ENCODE peak calls at places on chromosomes 3 and 15, in seven cellular contexts. T is AG09309, U is activated B cell treated with CpG ODN at 0.5 μM for 24 hours, L is fibroblast of lung, O is cardiac fibroblast, H is omental fat pad, C is Panc1. G is an unnamed sample.
A peak's percentile ranks its signal among the peaks of the same experiment; 100 is the strongest.

GRCh38 chr15:45540531-45540930 is 18.0 kb upstream of the SLC30A4 start:
- DNase-seq in T (no peak), U (no peak), L (no peak), O (no peak), H (no peak), C (no peak), G (no peak)

GRCh38 chr15:95024388-95024787 is 793.0 kb downstream of the MCTP2 start:
- DNase-seq in T (no peak), U (no peak), L (peak; percentile 45), O (peak; percentile 65), H (no peak), C (no peak), G (no peak)

GRCh38 chr15:32784571-32784970 is 66.8 kb downstream of the GREM1 start:
- DNase-seq in T (no peak), U (no peak), L (peak; percentile 14), O (no peak), H (no peak), C (no peak), G (no peak)

GRCh38 chr3:172333042-172333377 is 115.2 kb downstream of the GHSR start:
- DNase-seq in T (no peak), U (no peak), L (no peak), O (no peak), H (no peak), C (no peak), G (no peak)

GRCh38 chr3:191301017-191301416 is 28.2 kb upstream of the CCDC50 start:
- DNase-seq in T (no peak), U (no peak), L (no peak), O (no peak), H (no peak), C (no peak), G (no peak)

GRCh38 chr3:123323781-123324180 is 122.0 kb downstream of the SEC22A start:
- DNase-seq in T (no peak), U (no peak), L (no peak), O (no peak), H (no peak), C (no peak), G (no peak)

GRCh38 chr3:179750720-179751328 is 98.0 kb downstream of the USP13 start:
- DNase-seq in T (no peak), U (no peak), L (peak; percentile 13), O (peak; percentile 48), H (no peak), C (no peak), G (no peak)

GRCh38 chr3:156604064-156604641 is 49.2 kb upstream of the SSR3 start:
- DNase-seq in T (no peak), U (no peak), L (no peak), O (no peak), H (no peak), C (no peak), G (no peak)

GRCh38 chr3:104367000-104367399 is 999.7 kb upstream of the ALCAM start:
- DNase-seq in T (no peak), U (no peak), L (no peak), O (no peak), H (no peak), C (no peak), G (no peak)

GRCh38 chr3:74537164-74537563 is 77.3 kb downstream of the CNTN3 start:
- DNase-seq in T (peak; percentile 66), U (no peak), L (peak; percentile 47), O (peak; percentile 87), H (no peak), C (no peak), G (no peak)

GRCh38 chr3:73883497-73883896 is 258.8 kb upstream of the PDZRN3 start:
- DNase-seq in T (no peak), U (no peak), L (no peak), O (no peak), H (no peak), C (no peak), G (no peak)

GRCh38 chr3:58353722-58354553 is 21.2 kb downstream of the PXK start:
- DNase-seq in T (no peak), U (no peak), L (no peak), O (peak; percentile 47), H (no peak), C (no peak), G (no peak)

GRCh38 chr3:2765002-2765579 is 345.1 kb downstream of the IL5RA start:
- DNase-seq in T (no peak), U (no peak), L (no peak), O (no peak), H (no peak), C (no peak), G (no peak)

GRCh38 chr3:77039606-77040553 is at the start of gene ROBO2:
- DNase-seq in T (no peak), U (no peak), L (peak; percentile 33), O (peak; percentile 5), H (peak; percentile 21), C (no peak), G (no peak)

GRCh38 chr3:166190360-166190759 is 353.1 kb upstream of the BCHE start:
- DNase-seq in T (no peak), U (no peak), L (peak; percentile 80), O (peak; percentile 10), H (no peak), C (no peak), G (no peak)

GRCh38 chr3:64140651-64141050 is 84.6 kb downstream of the PRICKLE2 start:
- DNase-seq in T (no peak), U (no peak), L (no peak), O (no peak), H (no peak), C (no peak), G (no peak)

GRCh38 chr3:80308637-80309036 is 540.8 kb upstream of the ROBO1 start:
- DNase-seq in T (no peak), U (no peak), L (no peak), O (no peak), H (no peak), C (no peak), G (no peak)
- TF ChIP-seq CTCF in T (no peak), U (no peak), L (no peak), O (no peak), H (no peak), C (no peak), G (no peak)

DNA sequence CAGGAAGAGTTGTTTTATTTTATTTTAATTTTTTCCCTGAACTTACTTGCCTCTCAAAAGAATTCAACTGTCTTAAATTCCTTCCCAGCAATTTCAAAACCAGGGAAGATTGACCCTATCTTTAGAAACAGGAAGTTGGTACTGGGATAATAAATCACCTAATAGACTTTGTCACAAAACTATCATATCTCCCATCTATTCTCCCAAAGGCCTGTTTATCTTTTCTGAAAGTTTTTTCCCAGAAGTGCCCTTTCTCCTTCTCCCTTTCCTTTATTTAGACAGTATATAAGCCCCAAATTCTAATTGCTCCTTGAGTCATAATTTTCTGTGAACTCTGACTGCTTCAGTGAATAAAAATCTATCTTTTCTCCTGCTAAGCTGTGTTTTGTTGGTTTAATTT is 2.9 kb upstream of the RNF7 start:
- DNase-seq in T (no peak), U (no peak), L (no peak), O (no peak), H (no peak), C (no peak), G (no peak)
- TF ChIP-seq CTCF in T (no peak), U (no peak), L (no peak), O (no peak), H (no peak), C (no peak), G (no peak)

DNA sequence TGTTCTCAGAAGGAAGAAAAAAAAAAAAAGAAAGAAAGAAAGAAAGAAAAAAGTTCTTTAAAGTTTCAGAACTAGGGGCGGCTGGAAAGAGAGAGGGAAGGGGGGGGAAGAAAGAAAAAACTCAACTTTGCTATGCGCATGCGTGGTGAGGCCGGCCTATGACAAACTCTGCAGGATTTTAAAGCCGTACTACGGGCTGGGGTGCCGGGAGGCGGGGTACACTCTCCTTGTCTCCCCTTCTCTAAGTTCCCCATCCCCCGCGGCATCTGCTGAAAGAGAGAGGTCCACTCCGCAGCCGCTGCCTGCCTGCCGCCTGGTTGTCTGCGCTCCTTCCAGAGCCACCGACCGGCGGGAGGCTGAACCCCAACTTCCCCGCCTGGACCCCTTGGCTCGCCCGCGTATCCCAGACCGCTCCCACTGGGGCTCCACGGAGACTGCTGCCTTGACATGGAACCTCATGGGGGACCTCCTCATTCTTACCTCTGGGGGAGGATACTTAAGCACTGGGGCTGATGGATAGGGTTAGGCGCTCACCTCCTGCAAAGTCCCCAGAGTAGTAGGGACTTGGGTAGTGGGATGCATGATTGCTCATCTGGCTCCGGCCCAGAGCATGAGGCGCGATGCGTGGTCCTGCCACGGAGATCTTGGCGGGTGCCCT is 1.4 kb upstream of the WNT5A start:
- DNase-seq in T (peak; percentile 80), U (no peak), L (peak; percentile 86), O (peak; percentile 87), H (no peak), C (no peak), G (no peak)
- TF ChIP-seq CTCF in T (no peak), U (no peak), L (no peak), O (no peak), H (no peak), C (no peak), G (no peak)

GRCh38 chr3:160928183-160928718 is 172.2 kb downstream of the PPM1L start:
- DNase-seq in T (no peak), U (no peak), L (no peak), O (no peak), H (no peak), C (no peak), G (no peak)
- TF ChIP-seq CTCF in T (no peak), U (no peak), L (peak; percentile 27), O (peak; percentile 8), H (no peak), C (peak; percentile 66), G (peak; percentile 50)

GRCh38 chr3:66163222-66163621 is 57.6 kb upstream of the SLC25A26 start:
- DNase-seq in T (no peak), U (no peak), L (no peak), O (no peak), H (no peak), C (no peak), G (no peak)
- TF ChIP-seq CTCF in T (no peak), U (no peak), L (no peak), O (no peak), H (no peak), C (no peak), G (no peak)

GRCh38 chr3:111618945-111619344 is 23.8 kb upstream of the ZBED2 start:
- DNase-seq in T (no peak), U (no peak), L (no peak), O (no peak), H (no peak), C (no peak), G (no peak)

GRCh38 chr3:111617912-111618601 is 22.9 kb upstream of the ZBED2 start:
- DNase-seq in T (no peak), U (no peak), L (no peak), O (no peak), H (no peak), C (no peak), G (no peak)

GRCh38 chr3:111619833-111620232 is 24.7 kb upstream of the ZBED2 start:
- DNase-seq in T (no peak), U (no peak), L (peak; percentile 70), O (no peak), H (no peak), C (no peak), G (no peak)

GRCh38 chr3:111617406-111617805 is 22.3 kb upstream of the ZBED2 start:
- DNase-seq in T (no peak), U (no peak), L (no peak), O (no peak), H (no peak), C (no peak), G (no peak)

GRCh38 chr3:111621535-111621934 is 26.4 kb upstream of the ZBED2 start:
- DNase-seq in T (no peak), U (no peak), L (no peak), O (no peak), H (no peak), C (no peak), G (no peak)
- TF ChIP-seq CTCF in T (peak; percentile 34), U (no peak), L (peak; percentile 24), O (peak; percentile 46), H (no peak), C (peak; percentile 38), G (peak; percentile 40)